ENCODE peak calls at places on chromosome 9, in six cellular contexts. H, U, D, C, L and F are unnamed samples.

GRCh38 chr9:16982780-16983179 is 112.3 kb upstream of the BNC2 start:
- DNase-seq in D (no peak), C (no peak), U (no peak), L (no peak), H (no peak), F (no peak)

GRCh38 chr9:133700861-133701320 is 37.3 kb downstream of the SARDH start:
- DNase-seq in L (no peak), U (peak), C (no peak), D (no peak), H (peak), F (no peak)

GRCh38 chr9:8857330-8858249 is 1058.0 kb upstream of the DMAC1 start:
- DNase-seq in H (peak), D (peak), C (peak), U (no peak), L (peak), F (peak)

GRCh38 chr9:105502276-105502675 is 54.4 kb downstream of the FSD1L start:
- DNase-seq in H (no peak), L (no peak), D (no peak), C (no peak), U (no peak), F (no peak)

GRCh38 chr9:116112236-116112635 is 41.4 kb upstream of the PAPPA start:
- DNase-seq in H (no peak), D (no peak), U (no peak), L (no peak), C (no peak), F (peak)

GRCh38 chr9:109451311-109452025 is 46.6 kb downstream of the PTPN3 start:
- DNase-seq in U (no peak), L (no peak), C (no peak), D (no peak), H (no peak), F (no peak)

GRCh38 chr9:16459421-16460148 is 410.9 kb downstream of the BNC2 start:
- DNase-seq in C (no peak), U (no peak), D (no peak), H (no peak), L (no peak), F (no peak)

GRCh38 chr9:130128782-130129424 is 43.3 kb upstream of the NCS1 start:
- DNase-seq in H (peak), U (peak), L (peak), D (peak), C (peak), F (peak)

GRCh38 chr9:113274474-113275146 is 762 bp downstream of the CDC26 start:
- DNase-seq in D (peak), H (no peak), C (no peak), U (peak), L (peak), F (peak)

GRCh38 chr9:88388203-88388885 is at the start of gene SPIN1:
- DNase-seq in L (peak), U (peak), C (peak), H (peak), D (peak), F (peak)

GRCh38 chr9:33750307-33750838 is 45.0 kb upstream of the PRSS3 start:
- DNase-seq in U (no peak), C (no peak), H (no peak), L (no peak), D (no peak), F (peak)

GRCh38 chr9:94787268-94787667 is 60.8 kb downstream of the AOPEP start:
- DNase-seq in D (no peak), U (no peak), C (no peak), L (no peak), H (no peak), F (no peak)

GRCh38 chr9:78158286-78158685 is 77.6 kb upstream of the CEP78 start:
- DNase-seq in L (no peak), D (no peak), U (no peak), H (no peak), C (no peak), F (no peak)

GRCh38 chr9:68462004-68462775 is 78.5 kb downstream of the TMEM252 start:
- DNase-seq in U (no peak), H (no peak), L (no peak), D (no peak), C (no peak), F (no peak)

GRCh38 chr9:100208673-100209072 is 109.6 kb downstream of the INVS start:
- DNase-seq in L (no peak), H (no peak), C (no peak), U (no peak), D (no peak), F (no peak)

GRCh38 chr9:110919609-110920008 is 118.7 kb downstream of the LPAR1 start:
- DNase-seq in C (no peak), U (no peak), H (no peak), D (peak), L (peak), F (peak)

GRCh38 chr9:13919386-13919785 is 394.6 kb downstream of the NFIB start:
- DNase-seq in H (no peak), U (no peak), C (no peak), L (no peak), D (no peak), F (no peak)

GRCh38 chr9:93096811-93097382 is 880 bp downstream of the CARD19 start:
- DNase-seq in D (no peak), C (no peak), H (peak), L (no peak), U (no peak), F (no peak)

GRCh38 chr9:33161011-33161588 is 6.0 kb downstream of the B4GALT1 start:
- DNase-seq in U (peak), D (peak), H (peak), L (peak), C (peak), F (peak)

GRCh38 chr9:121322037-121322736 is 47.9 kb downstream of the STOM start:
- DNase-seq in L (peak), U (no peak), H (no peak), D (peak), C (no peak), F (peak)

GRCh38 chr9:130561056-130561455 is 18.3 kb upstream of the FUBP3 start:
- DNase-seq in C (no peak), H (peak), L (no peak), U (no peak), D (peak), F (no peak)

GRCh38 chr9:19229725-19230355 is 653 bp upstream of the DENND4C start:
- DNase-seq in L (no peak), C (no peak), U (peak), H (peak), D (peak), F (peak)

GRCh38 chr9:98314381-98315066 is 59.1 kb upstream of the TBC1D2 start:
- DNase-seq in D (peak), L (peak), H (peak), C (peak), U (no peak), F (peak)

GRCh38 chr9:98953877-98954610 is 10.3 kb downstream of the COL15A1 start:
- DNase-seq in D (no peak), L (no peak), C (no peak), U (no peak), H (no peak), F (no peak)

GRCh38 chr9:92463989-92464388 is 18.3 kb downstream of the ASPN start:
- DNase-seq in H (no peak), U (no peak), D (no peak), C (no peak), L (no peak), F (no peak)

GRCh38 chr9:125634040-125634717 is 72.8 kb downstream of the MAPKAP1 start:
- DNase-seq in D (no peak), U (no peak), L (no peak), C (no peak), H (no peak), F (no peak)

GRCh38 chr9:107667269-107667681 is 177.7 kb upstream of the KLF4 start:
- DNase-seq in H (no peak), L (no peak), D (no peak), C (no peak), U (no peak), F (no peak)

GRCh38 chr9:8521112-8521511 is 721.5 kb upstream of the DMAC1 start:
- DNase-seq in U (no peak), C (no peak), L (no peak), H (no peak), D (no peak), F (no peak)